ENCODE peak calls at places on chromosomes 5 and 9, in six cellular contexts. Z is RWPE1, S is NCI-H510A, W is fibroblast of lung, U is Calu3, O is left cardiac atrium. N is an unnamed sample.

GRCh38 chr5:22541037-22541436 is 312.1 kb downstream of the CDH12 start:
- DNase-seq in U (no peak), O (peak), Z (no peak), S (peak), W (no peak), N (no peak)

GRCh38 chr5:60232051-60232794 is 338.7 kb upstream of the PDE4D start:
- DNase-seq in Z (no peak), S (no peak), O (no peak), U (no peak), W (no peak), N (no peak)

GRCh38 chr9:16870606-16871357 is at the start of gene BNC2:
- DNase-seq in Z (no peak), U (peak), S (no peak), O (peak), W (peak), N (peak)

GRCh38 chr9:124377985-124378384 is 37.3 kb downstream of the PSMB7 start:
- DNase-seq in W (no peak), S (no peak), U (no peak), O (no peak), Z (no peak), N (no peak)

GRCh38 chr5:150609843-150610584 is 30.4 kb upstream of the SYNPO start:
- DNase-seq in O (peak), S (no peak), Z (no peak), U (no peak), W (no peak), N (peak)

GRCh38 chr5:125310749-125311148 is 564.3 kb upstream of the ZNF608 start:
- DNase-seq in S (no peak), W (peak), Z (no peak), O (no peak), U (no peak), N (no peak)

GRCh38 chr5:912356-913091 is 19.8 kb downstream of the TRIP13 start:
- DNase-seq in Z (peak), W (peak), O (no peak), S (no peak), U (no peak), N (no peak)

GRCh38 chr5:59596586-59597348 is 296.8 kb downstream of the PDE4D start:
- DNase-seq in W (peak), Z (peak), U (no peak), S (no peak), O (no peak), N (no peak)

GRCh38 chr9:68955281-68955680 is 58.6 kb downstream of the PRKACG start:
- DNase-seq in W (no peak), U (no peak), O (no peak), S (no peak), Z (no peak), N (no peak)

GRCh38 chr9:35673132-35673997 is at the start of gene CA9:
- DNase-seq in U (no peak), W (no peak), O (no peak), S (no peak), Z (peak), N (no peak)

GRCh38 chr5:104512063-104512798 is 949.6 kb upstream of the NUDT12 start:
- DNase-seq in W (peak), O (no peak), Z (no peak), U (no peak), S (no peak), N (no peak)

GRCh38 chr9:109520475-109521132 is 22.5 kb upstream of the PTPN3 start:
- DNase-seq in U (peak), O (peak), Z (peak), S (peak), W (peak), N (peak)

GRCh38 chr5:31531543-31531887 is 378 bp downstream of the DROSHA start:
- DNase-seq in S (no peak), W (peak), U (peak), Z (peak), O (no peak), N (peak)

GRCh38 chr5:66987949-66988838 is 208.4 kb downstream of the CD180 start:
- DNase-seq in S (no peak), Z (peak), U (no peak), W (no peak), O (no peak), N (no peak)

GRCh38 chr5:108212775-108213346 is 169.0 kb downstream of the FBXL17 start:
- DNase-seq in O (no peak), S (peak), U (peak), W (peak), Z (no peak), N (no peak)

GRCh38 chr5:1652873-1653707 is 129.3 kb upstream of the LPCAT1 start:
- DNase-seq in O (no peak), Z (no peak), U (no peak), S (no peak), W (no peak), N (no peak)

GRCh38 chr9:89759563-89759962 is 154.8 kb downstream of the GADD45G start:
- DNase-seq in Z (peak), U (no peak), W (no peak), S (peak), O (no peak), N (no peak)

GRCh38 chr9:2403701-2404100 is 217.9 kb upstream of the VLDLR start:
- DNase-seq in O (no peak), S (no peak), U (no peak), W (peak), Z (no peak), N (no peak)

GRCh38 chr5:128574041-128574440 is 36.0 kb upstream of the FBN2 start:
- DNase-seq in Z (peak), O (no peak), W (peak), S (no peak), U (no peak), N (no peak)

GRCh38 chr5:136108131-136108739 is 24.4 kb upstream of the SMAD5 start:
- DNase-seq in O (no peak), S (no peak), Z (peak), U (no peak), W (no peak), N (no peak)

N was measured in aorta.